ENCODE peak calls at places on chromosomes 1 and 21, in five cellular contexts. One of them, this sample, is unnamed.

GRCh38 chr1:248576219-248576980 is 1.8 kb upstream of the OR2T34 start:
- DNase-seq in HEK293T: no peak
- DNase-seq in HepG2: no peak
- DNase-seq in NT2/D1: no peak
- DNase-seq in H1: no peak
- DNase-seq in this sample: no peak

GRCh38 chr1:36109041-36109679 is 15.9 kb downstream of the COL8A2 start:
- DNase-seq in HEK293T: no peak
- DNase-seq in HepG2: no peak
- DNase-seq in NT2/D1: no peak
- DNase-seq in H1: no peak
- DNase-seq in this sample: no peak

GRCh38 chr1:70211536-70211935 is 6.2 kb upstream of the LRRC40 start:
- DNase-seq in HEK293T: no peak
- DNase-seq in HepG2: no peak
- DNase-seq in NT2/D1: no peak
- DNase-seq in H1: no peak
- DNase-seq in this sample: no peak

GRCh38 chr1:47818682-47819502 is 178.3 kb downstream of the TRABD2B start:
- DNase-seq in HEK293T: no peak
- DNase-seq in HepG2: no peak
- DNase-seq in NT2/D1: no peak
- DNase-seq in H1: no peak
- DNase-seq in this sample: no peak

GRCh38 chr1:186404454-186405051 is 28.9 kb downstream of the ODR4 start:
- DNase-seq in HEK293T: peak
- DNase-seq in HepG2: peak
- DNase-seq in NT2/D1: no peak
- DNase-seq in H1: no peak
- DNase-seq in this sample: no peak

GRCh38 chr1:29236743-29236992 is 346 bp downstream of the PTPRU start:
- DNase-seq in HEK293T: no peak
- DNase-seq in HepG2: no peak
- DNase-seq in NT2/D1: no peak
- DNase-seq in H1: no peak
- DNase-seq in this sample: no peak

GRCh38 chr21:41676198-41676597 is 90.7 kb downstream of the RIPK4 start:
- DNase-seq in HEK293T: no peak
- DNase-seq in HepG2: no peak
- DNase-seq in NT2/D1: no peak
- DNase-seq in H1: no peak
- DNase-seq in this sample: no peak

GRCh38 chr1:19762175-19762779 is 37.4 kb downstream of the TMCO4 start:
- DNase-seq in HEK293T: peak
- DNase-seq in HepG2: peak
- DNase-seq in NT2/D1: no peak
- DNase-seq in H1: peak
- DNase-seq in this sample: no peak

GRCh38 chr1:155976913-155977606 is 1.3 kb downstream of the ARHGEF2 start:
- DNase-seq in HEK293T: no peak
- DNase-seq in HepG2: no peak
- DNase-seq in NT2/D1: no peak
- DNase-seq in H1: no peak
- DNase-seq in this sample: no peak

GRCh38 chr1:43446388-43446740 is 7.4 kb downstream of the HYI start:
- DNase-seq in HEK293T: no peak
- DNase-seq in HepG2: no peak
- DNase-seq in NT2/D1: no peak
- DNase-seq in H1: no peak
- DNase-seq in this sample: no peak

GRCh38 chr1:81549588-81550127 is 251.1 kb upstream of the ADGRL2 start:
- DNase-seq in HEK293T: peak
- DNase-seq in HepG2: peak
- DNase-seq in NT2/D1: peak
- DNase-seq in H1: no peak
- DNase-seq in this sample: peak

GRCh38 chr1:175891783-175892309 is 148.5 kb upstream of the TNR start:
- DNase-seq in HEK293T: no peak
- DNase-seq in HepG2: no peak
- DNase-seq in NT2/D1: no peak
- DNase-seq in H1: no peak
- DNase-seq in this sample: no peak

GRCh38 chr1:112817555-112818373 is 102.6 kb upstream of the PPM1J start:
- DNase-seq in HEK293T: no peak
- DNase-seq in HepG2: no peak
- DNase-seq in NT2/D1: peak
- DNase-seq in H1: peak
- DNase-seq in this sample: no peak

GRCh38 chr1:155893389-155894142 is 17.6 kb downstream of the RIT1 start:
- DNase-seq in HEK293T: no peak
- DNase-seq in HepG2: peak
- DNase-seq in NT2/D1: no peak
- DNase-seq in H1: no peak
- DNase-seq in this sample: no peak

GRCh38 chr1:17081439-17081838 is 27.6 kb upstream of the SDHB start:
- DNase-seq in HEK293T: no peak
- DNase-seq in HepG2: no peak
- DNase-seq in NT2/D1: no peak
- DNase-seq in H1: no peak
- DNase-seq in this sample: no peak

GRCh38 chr1:70168283-70168682 is 37.1 kb downstream of the LRRC40 start:
- DNase-seq in HEK293T: no peak
- DNase-seq in HepG2: no peak
- DNase-seq in NT2/D1: no peak
- DNase-seq in H1: no peak
- DNase-seq in this sample: no peak

GRCh38 chr1:112502827-112503226 is 5.9 kb upstream of the WNT2B start:
- DNase-seq in HEK293T: no peak
- DNase-seq in HepG2: no peak
- DNase-seq in NT2/D1: no peak
- DNase-seq in H1: no peak
- DNase-seq in this sample: no peak

GRCh38 chr1:202251424-202252256 is 58.0 kb downstream of the LGR6 start:
- DNase-seq in HEK293T: no peak
- DNase-seq in HepG2: no peak
- DNase-seq in NT2/D1: no peak
- DNase-seq in H1: no peak
- DNase-seq in this sample: no peak

GRCh38 chr1:234927312-234927967 is 201.2 kb downstream of the TOMM20 start:
- DNase-seq in HEK293T: no peak
- DNase-seq in HepG2: no peak
- DNase-seq in NT2/D1: no peak
- DNase-seq in H1: no peak
- DNase-seq in this sample: no peak

GRCh38 chr1:3472906-3473305 is 18.4 kb downstream of the ARHGEF16 start:
- DNase-seq in HEK293T: no peak
- DNase-seq in HepG2: no peak
- DNase-seq in NT2/D1: no peak
- DNase-seq in H1: no peak
- DNase-seq in this sample: no peak

GRCh38 chr1:40404670-40405462 is 31.3 kb downstream of the SMAP2 start:
- DNase-seq in HEK293T: peak
- DNase-seq in HepG2: peak
- DNase-seq in NT2/D1: peak
- DNase-seq in H1: no peak
- DNase-seq in this sample: no peak

GRCh38 chr1:174999926-175000696 is at the start of gene CACYBP:
- DNase-seq in HEK293T: no peak
- DNase-seq in HepG2: peak
- DNase-seq in NT2/D1: peak
- DNase-seq in H1: peak
- DNase-seq in this sample: no peak

DNA sequence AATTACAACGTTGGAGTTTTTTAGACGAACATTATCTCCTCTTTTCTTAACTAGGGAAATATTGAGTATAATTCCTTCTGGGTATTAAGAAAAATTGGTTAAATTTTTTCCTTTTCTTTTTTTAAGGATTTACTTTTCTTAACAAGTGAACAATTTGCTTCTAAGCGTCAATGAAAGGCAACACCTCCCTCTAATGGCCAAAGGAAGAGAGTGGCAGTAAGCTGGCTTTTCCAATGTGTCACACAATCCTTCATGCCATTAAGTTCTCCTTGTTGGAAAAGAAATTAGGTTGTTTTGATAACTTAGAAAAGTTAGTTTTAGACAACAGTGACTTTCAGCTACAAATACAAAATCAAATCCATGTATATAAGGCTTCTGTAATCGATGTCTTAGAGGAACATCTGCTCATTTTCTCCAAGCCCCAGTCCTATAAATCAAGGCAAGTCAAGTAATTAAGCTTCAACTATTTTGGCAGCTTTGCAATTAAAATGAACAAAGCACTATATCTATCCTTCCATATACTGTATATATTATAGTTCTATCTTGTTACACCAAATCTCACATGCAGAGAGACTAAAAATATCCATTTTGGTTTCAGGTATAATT is 62.8 kb downstream of the EDEM3 start:
- DNase-seq in HEK293T: peak
- DNase-seq in HepG2: peak
- DNase-seq in NT2/D1: peak
- DNase-seq in H1: no peak
- DNase-seq in this sample: no peak
- TF ChIP-seq SUZ12 in HEK293T: no peak
- TF ChIP-seq SUZ12 in HepG2: no peak
- TF ChIP-seq SUZ12 in NT2/D1: no peak
- TF ChIP-seq SUZ12 in H1: no peak
- TF ChIP-seq SUZ12 in this sample: no peak

DNA sequence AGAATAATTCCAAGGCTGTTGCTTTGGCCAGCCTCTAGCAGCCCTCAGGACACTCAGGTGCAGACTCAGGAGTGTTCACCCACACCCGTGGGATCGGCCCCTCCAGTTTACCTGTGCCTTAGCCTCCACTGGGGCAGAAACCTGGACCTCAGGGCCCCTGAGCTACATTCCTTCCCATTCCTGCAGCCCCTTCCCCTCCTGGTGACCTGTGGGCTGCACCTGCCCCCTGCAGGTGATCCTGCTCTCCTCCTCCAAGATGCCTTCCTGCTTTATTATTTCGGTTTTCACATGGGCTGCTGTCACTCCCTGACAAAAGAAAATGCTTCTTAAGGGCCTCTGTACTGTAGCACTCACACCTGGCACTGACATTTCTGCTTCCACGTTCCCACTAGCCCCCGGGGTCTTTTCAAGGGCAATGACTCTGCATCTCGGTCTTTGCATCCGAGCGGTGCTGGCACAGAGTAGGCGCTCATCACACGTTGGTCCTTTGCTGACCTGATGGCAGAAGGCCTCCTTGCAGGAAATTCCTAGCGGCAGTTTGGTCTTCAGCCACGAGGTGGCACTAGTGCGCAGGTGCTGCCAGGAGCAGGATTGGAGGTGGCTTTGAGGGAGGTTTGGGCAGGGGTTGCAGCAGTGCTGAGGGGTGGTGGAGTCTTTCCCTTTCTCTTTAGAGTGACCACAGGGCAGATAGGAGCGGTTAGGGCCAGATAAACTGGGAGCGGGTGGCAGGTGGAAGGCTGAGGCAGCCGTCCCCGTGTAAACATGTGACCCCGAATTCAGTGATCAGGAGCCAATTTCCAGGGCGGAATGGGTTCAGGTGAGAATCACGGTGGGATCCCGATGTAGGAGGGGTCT is 25.3 kb upstream of the ETV3 start:
- DNase-seq in HEK293T: peak
- DNase-seq in HepG2: peak
- DNase-seq in NT2/D1: peak
- DNase-seq in H1: peak
- DNase-seq in this sample: no peak
- TF ChIP-seq SUZ12 in HEK293T: no peak
- TF ChIP-seq SUZ12 in HepG2: no peak
- TF ChIP-seq SUZ12 in NT2/D1: no peak
- TF ChIP-seq SUZ12 in H1: no peak
- TF ChIP-seq SUZ12 in this sample: no peak

DNA sequence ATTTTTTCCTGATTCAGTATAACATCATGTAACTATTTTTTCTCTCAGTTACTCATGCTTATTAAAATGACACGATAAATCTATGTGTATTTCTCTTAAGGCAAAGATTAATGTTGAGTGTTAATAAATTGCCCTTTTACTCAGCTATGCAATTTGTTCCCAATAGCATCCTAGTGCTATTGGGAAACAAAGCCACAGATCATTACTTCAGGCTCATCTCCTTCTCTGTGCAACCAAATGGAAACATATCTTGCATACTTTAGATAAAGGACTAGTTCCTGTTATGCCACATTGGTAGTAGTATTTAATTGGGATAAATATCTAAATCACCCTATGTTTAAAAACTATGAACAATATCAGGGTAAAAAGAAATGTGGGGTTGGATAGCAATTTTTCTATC is 106.2 kb downstream of the PLPPR4 start:
- DNase-seq in HEK293T: no peak
- DNase-seq in HepG2: no peak
- DNase-seq in NT2/D1: no peak
- DNase-seq in H1: no peak
- DNase-seq in this sample: no peak
- TF ChIP-seq SUZ12 in HEK293T: no peak
- TF ChIP-seq SUZ12 in HepG2: no peak
- TF ChIP-seq SUZ12 in NT2/D1: no peak
- TF ChIP-seq SUZ12 in H1: no peak
- TF ChIP-seq SUZ12 in this sample: no peak

GRCh38 chr1:88457197-88457596 is 226.9 kb upstream of the PKN2 start:
- DNase-seq in HEK293T: no peak
- DNase-seq in HepG2: no peak
- DNase-seq in NT2/D1: no peak
- DNase-seq in H1: no peak
- DNase-seq in this sample: no peak

GRCh38 chr1:88466899-88467580 is 217.0 kb upstream of the PKN2 start:
- DNase-seq in HEK293T: no peak
- DNase-seq in HepG2: no peak
- DNase-seq in NT2/D1: no peak
- DNase-seq in H1: no peak
- DNase-seq in this sample: no peak

GRCh38 chr1:88463401-88463800 is 220.7 kb upstream of the PKN2 start:
- DNase-seq in HEK293T: no peak
- DNase-seq in HepG2: no peak
- DNase-seq in NT2/D1: no peak
- DNase-seq in H1: no peak
- DNase-seq in this sample: no peak

DNA sequence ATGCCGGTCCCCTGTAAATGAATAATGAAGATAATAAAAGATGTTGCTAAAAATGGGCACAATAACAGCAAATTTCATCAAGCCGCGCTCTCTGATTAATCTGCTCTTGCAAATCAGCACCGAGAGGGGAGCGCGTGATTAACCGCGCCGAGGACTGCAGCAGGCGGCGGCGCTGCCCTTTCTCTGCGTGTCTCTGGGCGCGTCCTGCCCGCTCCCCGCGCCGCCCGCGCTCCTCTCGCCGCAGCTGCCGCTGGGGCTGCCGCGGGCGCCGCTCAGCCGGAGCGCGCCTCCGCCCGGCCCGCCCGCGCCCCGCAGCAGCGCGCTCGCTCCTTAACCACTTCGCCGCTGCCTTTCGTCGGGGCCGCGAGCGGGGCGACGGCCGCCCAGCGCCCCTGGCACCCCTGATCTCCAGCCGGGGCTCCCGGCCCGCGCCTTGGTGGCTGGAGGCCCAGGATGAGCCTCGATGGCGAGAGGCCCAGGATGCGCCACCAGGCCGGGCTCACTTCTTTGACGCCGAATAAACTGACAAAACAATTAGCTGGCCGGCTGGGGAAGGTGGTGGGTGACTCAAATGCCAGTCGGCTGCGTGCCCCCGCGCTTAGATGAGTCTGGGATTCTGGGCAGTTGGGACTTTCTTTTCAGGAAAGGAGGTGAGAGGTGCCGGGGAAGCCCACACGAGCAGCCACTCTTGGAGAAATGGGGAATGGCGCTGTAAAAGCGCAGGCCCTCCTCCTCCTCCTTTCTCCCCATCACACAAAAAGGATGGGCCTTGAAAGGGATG is 221.4 kb upstream of the PKN2 start:
- DNase-seq in HEK293T: peak
- DNase-seq in HepG2: no peak
- DNase-seq in NT2/D1: peak
- DNase-seq in H1: peak
- DNase-seq in this sample: no peak
- TF ChIP-seq SUZ12 in HEK293T: no peak
- TF ChIP-seq SUZ12 in HepG2: no peak
- TF ChIP-seq SUZ12 in NT2/D1: no peak
- TF ChIP-seq SUZ12 in H1: no peak
- TF ChIP-seq SUZ12 in this sample: no peak

This sample was measured in GM12878.